ENCODE peak calls at places on chromosomes 5 and 9, in seven cellular contexts. F, Y, O, D, K, Z and X are unnamed samples.

GRCh38 chr5:122997294-122997693 is 39.2 kb downstream of the PPIC start:
- DNase-seq in F (no peak), K (no peak), Z (no peak), D (no peak), O (no peak), Y (no peak), X (no peak)

GRCh38 chr5:68343421-68343826 is 127.9 kb downstream of the PIK3R1 start:
- DNase-seq in Z (no peak), F (peak; percentile 90), D (no peak), O (peak; percentile 85), K (peak; percentile 40), Y (no peak), X (no peak)

GRCh38 chr9:22379272-22379671 is 67.4 kb upstream of the DMRTA1 start:
- DNase-seq in O (no peak), F (no peak), Y (no peak), D (no peak), K (no peak), Z (no peak), X (no peak)

GRCh38 chr5:83924171-83924570 is 203.5 kb upstream of the HAPLN1 start:
- DNase-seq in D (no peak), K (no peak), O (no peak), F (peak; percentile 65), Y (no peak), Z (no peak), X (no peak)

GRCh38 chr9:38117646-38118045 is 48.6 kb upstream of the SHB start:
- DNase-seq in K (no peak), D (no peak), Z (no peak), Y (no peak), O (no peak), F (peak; percentile 17), X (no peak)

GRCh38 chr9:130208600-130209347 is 36.6 kb downstream of the NCS1 start:
- DNase-seq in D (no peak), F (no peak), Y (no peak), Z (no peak), K (no peak), O (no peak), X (no peak)

GRCh38 chr9:8533681-8534080 is 734.1 kb upstream of the DMAC1 start:
- DNase-seq in O (no peak), D (no peak), Y (no peak), F (no peak), Z (no peak), K (no peak), X (no peak)

GRCh38 chr5:31638286-31638685 is 645 bp upstream of the PDZD2 start:
- DNase-seq in O (no peak), F (peak; percentile 14), Y (no peak), Z (no peak), D (no peak), K (no peak), X (no peak)

GRCh38 chr5:10099548-10099947 is 150.1 kb downstream of the ATPSCKMT start:
- DNase-seq in O (no peak), D (no peak), F (no peak), Y (no peak), K (no peak), Z (no peak), X (no peak)

GRCh38 chr9:5015934-5016333 is 30.9 kb downstream of the JAK2 start:
- DNase-seq in Y (no peak), D (no peak), F (no peak), O (no peak), Z (no peak), K (no peak), X (no peak)

GRCh38 chr9:130636648-130637020 is 27.8 kb upstream of the PRDM12 start:
- DNase-seq in D (no peak), O (no peak), F (no peak), Z (no peak), K (no peak), Y (no peak), X (no peak)

GRCh38 chr9:81588148-81588874 is 101.0 kb downstream of the TLE1 start:
- DNase-seq in O (no peak), Y (peak; percentile 63), F (peak; percentile 85), K (no peak), D (no peak), Z (no peak), X (no peak)

DNA sequence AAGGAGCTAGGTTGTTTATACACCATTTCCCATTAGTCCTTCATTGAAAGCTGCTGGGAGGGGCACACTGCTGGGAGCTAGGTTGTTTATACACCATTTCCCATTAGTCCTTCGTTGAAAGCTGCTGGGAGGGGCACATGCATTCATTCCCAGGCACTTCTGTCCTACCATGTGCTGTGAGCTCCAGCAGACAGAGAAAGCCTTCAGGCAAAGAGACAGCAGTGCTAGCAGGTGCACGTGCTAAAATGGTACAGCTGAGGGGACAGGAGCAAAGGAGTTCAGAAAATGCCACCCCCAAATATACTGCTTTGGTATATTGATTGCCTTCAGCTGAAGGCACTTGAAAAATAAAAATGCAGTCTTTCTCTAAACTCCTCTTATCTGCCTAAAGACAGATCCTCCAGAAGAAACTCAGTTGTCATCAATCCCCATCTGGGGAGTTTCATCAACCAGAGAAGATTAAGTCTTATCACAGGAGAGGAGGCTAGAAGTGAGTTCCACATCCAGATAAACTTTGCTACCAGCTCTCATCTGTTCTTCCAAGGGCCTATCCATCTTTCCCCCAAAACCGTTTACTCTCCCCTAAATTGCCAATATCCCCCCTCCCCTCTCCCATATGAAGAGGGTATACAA is 27.7 kb upstream of the DAPK1 start:
- DNase-seq in Z (no peak), Y (no peak), F (no peak), K (no peak), O (no peak), D (no peak), X (no peak)
- TF ChIP-seq CTCF in Z (no peak), Y (no peak), F (no peak), K (no peak), O (no peak), D (no peak), X (no peak)

DNA sequence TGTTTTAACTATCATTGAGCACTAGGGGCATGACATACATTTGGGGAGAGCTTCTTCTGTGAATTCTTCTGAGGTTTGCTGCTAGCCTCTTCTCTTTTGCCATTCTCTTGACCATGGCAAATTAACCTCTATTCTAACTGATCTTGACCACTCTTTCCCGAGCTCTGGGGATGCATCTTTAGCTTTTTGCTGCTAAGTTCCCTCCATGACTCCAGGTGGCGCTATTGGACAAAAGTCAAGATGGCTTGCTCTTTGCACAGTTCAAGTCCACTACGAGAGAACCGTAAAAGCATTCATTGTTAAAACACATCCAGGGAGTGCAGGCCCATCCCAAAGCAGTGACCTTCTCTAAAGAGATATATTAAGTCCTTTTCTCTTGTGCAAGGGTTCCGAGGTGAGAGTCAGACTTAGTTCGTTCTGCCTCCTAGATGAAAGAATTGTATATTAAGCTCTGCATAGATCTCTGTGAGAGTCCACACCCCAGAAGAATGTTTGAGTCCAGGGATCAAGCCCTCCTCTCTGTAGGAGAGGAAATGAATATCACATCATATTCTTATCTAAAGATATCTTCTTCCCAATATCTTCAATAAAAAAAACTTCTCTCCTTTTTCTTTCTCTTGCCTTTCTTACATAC is 1152.9 kb upstream of the CDH6 start:
- DNase-seq in Z (no peak), Y (peak; percentile 20), K (peak; percentile 45), O (no peak), D (peak; percentile 79), F (no peak), X (peak; percentile 67)
- TF ChIP-seq CTCF in Z (no peak), Y (no peak), K (peak; percentile 77), O (no peak), D (peak; percentile 78), F (peak; percentile 32), X (peak; percentile 79)

GRCh38 chr5:140795259-140795641 is 598 bp downstream of the PCDHA2 start:
- DNase-seq in F (peak; percentile 5), K (no peak), O (no peak), Y (no peak), D (no peak), Z (no peak), X (no peak)
- TF ChIP-seq CTCF in F (peak; percentile 11), K (no peak), O (no peak), Y (no peak), D (peak; percentile 39), Z (no peak), X (no peak)

DNA sequence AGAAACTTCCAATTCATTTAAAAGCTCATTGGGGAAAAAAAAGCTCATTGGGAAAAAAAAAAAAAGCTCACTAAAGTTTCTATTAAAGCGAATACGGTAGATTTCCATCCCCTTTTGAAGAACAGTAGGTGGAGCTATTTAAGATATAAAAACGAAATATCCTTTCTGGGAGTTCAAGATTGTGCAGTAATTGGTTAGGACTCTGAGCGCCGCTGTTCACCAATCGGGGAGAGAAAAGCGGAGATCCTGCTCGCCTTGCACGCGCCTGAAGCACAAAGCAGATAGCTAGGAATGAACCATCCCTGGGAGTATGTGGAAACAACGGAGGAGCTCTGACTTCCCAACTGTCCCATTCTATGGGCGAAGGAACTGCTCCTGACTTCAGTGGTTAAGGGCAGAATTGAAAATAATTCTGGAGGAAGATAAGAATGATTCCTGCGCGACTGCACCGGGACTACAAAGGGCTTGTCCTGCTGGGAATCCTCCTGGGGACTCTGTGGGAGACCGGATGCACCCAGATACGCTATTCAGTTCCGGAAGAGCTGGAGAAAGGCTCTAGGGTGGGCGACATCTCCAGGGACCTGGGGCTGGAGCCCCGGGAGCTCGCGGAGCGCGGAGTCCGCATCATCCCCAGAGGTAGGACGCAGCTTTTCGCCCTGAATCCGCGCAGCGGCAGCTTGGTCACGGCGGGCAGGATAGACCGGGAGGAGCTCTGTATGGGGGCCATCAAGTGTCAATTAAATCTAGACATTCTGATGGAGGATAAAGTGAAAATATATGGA is at the start of gene PCDHGA12:
- DNase-seq in K (peak; percentile 85), Z (no peak), Y (no peak), O (peak; percentile 62), D (no peak), F (peak; percentile 96), X (no peak)
- TF ChIP-seq CTCF in K (peak; percentile 61), Z (no peak), Y (no peak), O (peak; percentile 53), D (no peak), F (peak; percentile 39), X (no peak)

GRCh38 chr5:181138258-181138657 is 7.3 kb upstream of the OR2V1 start:
- DNase-seq in O (no peak), K (no peak), Z (no peak), D (no peak), Y (no peak), F (peak; percentile 25), X (no peak)
- TF ChIP-seq CTCF in O (no peak), K (no peak), Z (no peak), D (no peak), Y (no peak), F (no peak), X (no peak)

DNA sequence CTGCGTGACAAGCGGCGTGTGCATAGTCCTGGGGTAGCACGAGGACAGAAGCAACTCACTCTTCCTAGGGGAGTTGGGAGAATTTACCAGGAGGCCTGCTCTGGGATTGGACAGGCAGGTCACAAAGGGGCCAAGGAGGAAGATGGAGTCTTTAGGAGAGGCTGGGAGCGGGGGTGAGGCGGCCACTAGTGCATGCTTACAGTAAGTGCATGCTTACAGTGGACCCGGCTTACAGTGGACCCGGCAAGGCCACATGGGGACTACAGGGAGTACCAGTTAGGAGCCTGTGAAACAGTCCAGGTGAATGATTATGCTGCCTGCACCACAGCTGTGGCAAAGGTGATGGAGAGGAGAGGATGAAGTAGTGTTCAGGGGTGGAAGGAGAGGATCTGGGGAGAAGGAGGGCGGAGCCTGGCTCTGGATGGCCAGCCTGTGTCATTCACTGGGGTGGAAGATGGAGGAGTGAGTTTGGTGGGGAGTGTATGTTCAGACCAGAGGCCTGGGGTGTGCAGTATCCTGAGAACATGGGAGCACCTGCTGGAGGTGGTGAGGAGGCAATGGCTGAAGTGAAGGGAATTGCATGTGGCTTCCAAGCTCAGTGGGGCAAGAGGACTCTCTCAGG is 78.7 kb downstream of the CRB2 start:
- DNase-seq in Z (no peak), K (no peak), F (no peak), O (no peak), Y (no peak), D (no peak), X (peak; percentile 36)
- TF ChIP-seq CTCF in Z (no peak), K (no peak), F (peak; percentile 4), O (no peak), Y (no peak), D (peak; percentile 28), X (peak; percentile 17)